ENCODE peak calls at places on chromosomes 1 and 21, in four cellular contexts. One of them, this sample, is unnamed.
A peak's percentile ranks its signal among the peaks of the same experiment; 100 is the strongest.

GRCh38 chr1:211639500-211640361 is 35.7 kb downstream of the NEK2 start:
- DNase-seq in EL: peak; percentile 93
- DNase-seq in fibroblast of lung: peak; percentile 99
- DNase-seq in GM12864: no peak
- DNase-seq in this sample: no peak

GRCh38 chr1:50333595-50333974 is 89.7 kb downstream of the DMRTA2 start:
- DNase-seq in EL: peak; percentile 41
- DNase-seq in GM12864: no peak
- DNase-seq in fibroblast of lung: peak; percentile 2
- DNase-seq in this sample: peak; percentile 23

GRCh38 chr1:28865997-28866650 is 48.2 kb upstream of the EPB41 start:
- DNase-seq in EL: no peak
- DNase-seq in GM12864: no peak
- DNase-seq in fibroblast of lung: no peak
- DNase-seq in this sample: no peak

GRCh38 chr1:229286099-229286766 is 15.3 kb downstream of the RAB4A start:
- DNase-seq in EL: no peak
- DNase-seq in GM12864: no peak
- DNase-seq in fibroblast of lung: no peak
- DNase-seq in this sample: no peak

GRCh38 chr1:234702342-234703000 is 92.5 kb upstream of the IRF2BP2 start:
- DNase-seq in EL: no peak
- DNase-seq in fibroblast of lung: no peak
- DNase-seq in GM12864: no peak
- DNase-seq in this sample: no peak

GRCh38 chr1:162385280-162385623 is 3.7 kb downstream of the C1orf226 start:
- DNase-seq in GM12864: no peak
- DNase-seq in fibroblast of lung: no peak
- DNase-seq in EL: no peak
- DNase-seq in this sample: no peak

GRCh38 chr21:26790289-26790688 is 54.9 kb downstream of the ADAMTS1 start:
- DNase-seq in fibroblast of lung: no peak
- DNase-seq in GM12864: no peak
- DNase-seq in EL: no peak
- DNase-seq in this sample: no peak

GRCh38 chr1:110393286-110393685 is 2.5 kb upstream of the SLC16A4 start:
- DNase-seq in fibroblast of lung: no peak
- DNase-seq in EL: no peak
- DNase-seq in GM12864: no peak
- DNase-seq in this sample: no peak

GRCh38 chr1:193479187-193479586 is 292.8 kb upstream of the B3GALT2 start:
- DNase-seq in GM12864: peak; percentile 93
- DNase-seq in fibroblast of lung: no peak
- DNase-seq in EL: no peak
- DNase-seq in this sample: no peak

GRCh38 chr1:6948861-6949260 is 163.6 kb downstream of the CAMTA1 start:
- DNase-seq in fibroblast of lung: peak; percentile 50
- DNase-seq in GM12864: no peak
- DNase-seq in EL: peak; percentile 17
- DNase-seq in this sample: no peak

This sample was measured in Ammon's horn.